ENCODE peak calls at places on chromosome 18, in nine cellular contexts. T is Peyer's patch, S is neural progenitor cell, O is left lung, C is GM23248, Y is ovary, I is GM23338, W is right atrium auricular region, R is mesenchymal stem cell. P is an unnamed sample. For H3K36me3, the result is how much of the 10 kb centered on the place peaks cover.

GRCh38 chr18:37665346-37665745 is 99.7 kb upstream of the CELF4 start:
- DNase-seq in I (no peak), W (no peak), T (no peak), O (no peak), R (no peak), C (no peak), Y (no peak), S (no peak), P (no peak)

GRCh38 chr18:457120-457519 is 43.4 kb downstream of the COLEC12 start:
- DNase-seq in T (no peak), R (peak), C (peak), I (no peak), O (no peak), S (peak), W (peak), Y (peak), P (peak)

GRCh38 chr18:10313016-10313342 is 141.5 kb upstream of the APCDD1 start:
- DNase-seq in S (no peak), C (no peak), O (no peak), Y (no peak), I (no peak), R (no peak), W (no peak), T (no peak), P (no peak)

GRCh38 chr18:6406075-6406909 is 8.4 kb downstream of the L3MBTL4 start:
- DNase-seq in O (no peak), I (peak), C (peak), T (no peak), S (no peak), R (peak), W (no peak), Y (no peak), P (peak)

GRCh38 chr18:74225193-74225840 is 66.4 kb downstream of the CYB5A start:
- DNase-seq in O (no peak), Y (no peak), I (no peak), R (peak), W (no peak), S (no peak), T (peak), C (no peak), P (no peak)

GRCh38 chr18:36511791-36512352 is 214.4 kb downstream of the FHOD3 start:
- DNase-seq in I (no peak), S (no peak), R (no peak), W (no peak), Y (no peak), O (no peak), T (no peak), C (peak), P (no peak)

GRCh38 chr18:10499230-10499629 is 26.6 kb upstream of the NAPG start:
- DNase-seq in W (no peak), I (no peak), C (no peak), O (no peak), R (peak), T (no peak), S (no peak), Y (no peak), P (no peak)

GRCh38 chr18:45012286-45012685 is 331.6 kb downstream of the SETBP1 start:
- DNase-seq in W (no peak), R (no peak), S (no peak), T (no peak), Y (no peak), I (peak), C (peak), O (no peak), P (no peak)

GRCh38 chr18:55173291-55173690 is 214.0 kb upstream of the CCDC68 start:
- DNase-seq in I (no peak), S (no peak), Y (no peak), T (no peak), W (no peak), C (no peak), R (no peak), O (no peak), P (no peak)

GRCh38 chr18:383135-383534 is 115.3 kb upstream of the THOC1 start:
- DNase-seq in O (no peak), S (no peak), T (no peak), I (no peak), Y (no peak), C (peak), W (no peak), R (no peak), P (peak)

GRCh38 chr18:55588001-55588875 is at the start of gene TCF4:
- DNase-seq in T (peak), W (no peak), C (peak), O (peak), Y (peak), R (peak), S (peak), I (peak), P (peak)

GRCh38 chr18:76232813-76233212 is 262.2 kb downstream of the ZNF516 start:
- DNase-seq in W (no peak), R (no peak), C (peak), O (no peak), S (no peak), I (no peak), T (no peak), Y (no peak), P (peak)

GRCh38 chr18:68466714-68467113 is 248.2 kb downstream of the TMX3 start:
- DNase-seq in T (no peak), R (no peak), I (no peak), S (no peak), C (no peak), O (no peak), Y (no peak), W (no peak), P (no peak)

GRCh38 chr18:54737986-54738385 is 90.3 kb upstream of the RAB27B start:
- DNase-seq in C (peak), R (peak), T (no peak), Y (no peak), I (no peak), S (no peak), O (no peak), W (no peak), P (peak)

GRCh38 chr18:57437782-57438668 is 2.9 kb downstream of the ONECUT2 start:
- DNase-seq in I (peak), S (peak), Y (no peak), R (no peak), W (no peak), T (no peak), C (peak), O (peak), P (peak)

GRCh38 chr18:75173758-75174157 is 35.2 kb downstream of the PTGR3 start:
- DNase-seq in I (no peak), W (peak), O (no peak), S (no peak), T (no peak), Y (no peak), C (no peak), R (no peak), P (no peak)

GRCh38 chr18:318791-319291 is 51.0 kb upstream of the THOC1 start:
- DNase-seq in S (no peak), C (peak), Y (no peak), W (no peak), I (no peak), R (no peak), O (no peak), T (no peak), P (peak)

GRCh38 chr18:8800445-8800844 is 95.1 kb downstream of the MTCL1 start:
- DNase-seq in S (peak), O (no peak), W (no peak), R (peak), C (peak), Y (no peak), T (peak), I (peak), P (peak)

GRCh38 chr18:10822457-10822856 is 296.6 kb downstream of the NAPG start:
- DNase-seq in I (peak), W (no peak), O (no peak), C (no peak), T (no peak), Y (no peak), S (peak), R (no peak), P (peak)

GRCh38 chr18:29074147-29074546 is 897.2 kb upstream of the CDH2 start:
- DNase-seq in S (no peak), T (no peak), I (no peak), O (no peak), W (no peak), C (no peak), R (no peak), Y (no peak), P (no peak)

GRCh38 chr18:42765225-42765624 is 350.3 kb downstream of the RIT2 start:
- DNase-seq in I (no peak), O (no peak), W (no peak), Y (no peak), C (no peak), T (no peak), S (no peak), R (no peak), P (peak)

GRCh38 chr18:12236934-12237832 is 17.0 kb upstream of the CIDEA start:
- DNase-seq in O (peak), W (peak), Y (peak), I (peak), S (peak), C (peak), R (peak), T (peak), P (peak)

GRCh38 chr18:8946046-8946838 is 156.3 kb upstream of the NDUFV2 start:
- DNase-seq in W (no peak), O (no peak), C (peak), R (peak), I (no peak), T (no peak), S (no peak), Y (no peak), P (peak)

GRCh38 chr18:75531851-75532241 is 104.3 kb upstream of the SMIM21 start:
- DNase-seq in I (peak), W (no peak), R (no peak), S (no peak), C (no peak), Y (no peak), O (peak), T (no peak), P (no peak)

GRCh38 chr18:46621111-46621766 is 35.8 kb downstream of the LOXHD1 start:
- DNase-seq in S (no peak), W (no peak), I (no peak), R (no peak), Y (no peak), C (no peak), T (no peak), O (no peak), P (no peak)

GRCh38 chr18:32351014-32351413 is 119.7 kb downstream of the GAREM1 start:
- DNase-seq in T (no peak), Y (no peak), S (no peak), I (no peak), R (peak), W (no peak), O (no peak), C (peak), P (peak)

GRCh38 chr18:31206787-31207381 is 44.2 kb upstream of the DSC1 start:
- DNase-seq in Y (no peak), C (no peak), W (peak), T (peak), R (peak), O (peak), I (peak), S (peak), P (peak)

GRCh38 chr18:56565596-56566355 is 72.6 kb downstream of the TXNL1 start:
- DNase-seq in S (no peak), C (peak), I (no peak), W (no peak), R (peak), T (no peak), Y (no peak), O (no peak), P (peak)

GRCh38 chr18:58896734-58897508 is 32.2 kb downstream of the ZNF532 start:
- DNase-seq in T (peak), O (no peak), W (no peak), S (no peak), I (no peak), C (no peak), R (no peak), Y (no peak), P (no peak)

GRCh38 chr18:61394983-61395382 is 61.8 kb downstream of the CDH20 start:
- DNase-seq in O (no peak), C (peak), I (no peak), W (no peak), S (no peak), R (no peak), Y (no peak), T (no peak), P (no peak)

GRCh38 chr18:34871435-34871834 is 161.3 kb downstream of the DTNA start:
- DNase-seq in O (no peak), C (peak), I (no peak), T (no peak), R (peak), Y (no peak), W (no peak), S (no peak), P (no peak)

GRCh38 chr18:54679318-54680149 is 88.5 kb downstream of the DYNAP start:
- DNase-seq in O (no peak), C (peak), R (peak), S (peak), W (no peak), I (peak), T (no peak), Y (no peak), P (peak)

GRCh38 chr18:7566587-7567486 is at the start of gene PTPRM:
- DNase-seq in R (peak), C (peak), T (peak), I (peak), S (peak), W (peak), O (peak), Y (peak), P (peak)

GRCh38 chr18:7568426-7568825 is 1.3 kb downstream of the PTPRM start:
- DNase-seq in W (no peak), Y (peak), C (peak), R (peak), S (peak), I (peak), T (no peak), O (peak), P (peak)

GRCh38 chr18:7567487-7568425 is 640 bp downstream of the PTPRM start:
- DNase-seq in W (peak), T (peak), O (peak), C (peak), Y (peak), R (peak), S (peak), I (peak), P (peak)

GRCh38 chr18:7566244-7566586 is 901 bp upstream of the PTPRM start:
- DNase-seq in C (no peak), O (no peak), W (no peak), T (no peak), R (no peak), Y (no peak), I (no peak), S (no peak), P (peak)

DNA sequence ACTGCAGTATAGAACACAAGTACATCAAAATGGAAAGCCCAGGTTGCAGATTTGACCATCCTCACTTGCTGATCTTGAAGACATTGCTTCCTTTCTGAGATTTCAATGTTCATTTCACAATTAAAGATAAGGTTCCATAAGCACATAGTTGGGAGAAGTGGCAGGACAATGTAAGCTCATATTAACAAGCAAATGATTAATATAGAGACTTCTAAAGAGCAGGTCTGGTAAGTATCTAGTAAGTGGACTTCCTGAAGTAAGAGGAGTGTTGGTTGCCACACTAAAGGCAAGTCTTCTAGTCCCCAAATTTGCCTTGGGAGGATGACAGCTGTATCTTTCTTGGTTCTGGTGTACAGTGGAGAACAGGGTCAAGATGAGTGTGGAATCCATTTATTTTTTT is 1.4 kb upstream of the PTPRM start:
- DNase-seq in O (no peak), T (no peak), R (no peak), C (no peak), S (no peak), I (no peak), W (no peak), Y (no peak), P (no peak)
- H3K4me3 ChIP-seq in O (no peak), T (no peak), R (peak), C (peak), S (no peak), I (no peak), W (no peak), Y (no peak), P (no peak)

GRCh38 chr18:13548944-13549878 is 177.1 kb downstream of the FAM210A start:
- DNase-seq in W (peak), O (no peak), C (no peak), T (no peak), Y (no peak), S (no peak), I (no peak), R (no peak), P (no peak)

GRCh38 chr18:13548106-13548819 is 178.1 kb downstream of the FAM210A start:
- DNase-seq in Y (no peak), T (no peak), C (no peak), S (no peak), R (no peak), O (no peak), W (peak), I (no peak), P (no peak)

GRCh38 chr18:13545514-13545913 is 180.8 kb downstream of the FAM210A start:
- DNase-seq in O (no peak), S (no peak), W (peak), R (no peak), Y (no peak), T (no peak), C (no peak), I (no peak), P (no peak)

GRCh38 chr18:13545955-13546354 is 180.4 kb downstream of the FAM210A start:
- DNase-seq in Y (no peak), R (no peak), O (no peak), S (no peak), W (peak), C (no peak), T (no peak), I (no peak), P (no peak)

DNA sequence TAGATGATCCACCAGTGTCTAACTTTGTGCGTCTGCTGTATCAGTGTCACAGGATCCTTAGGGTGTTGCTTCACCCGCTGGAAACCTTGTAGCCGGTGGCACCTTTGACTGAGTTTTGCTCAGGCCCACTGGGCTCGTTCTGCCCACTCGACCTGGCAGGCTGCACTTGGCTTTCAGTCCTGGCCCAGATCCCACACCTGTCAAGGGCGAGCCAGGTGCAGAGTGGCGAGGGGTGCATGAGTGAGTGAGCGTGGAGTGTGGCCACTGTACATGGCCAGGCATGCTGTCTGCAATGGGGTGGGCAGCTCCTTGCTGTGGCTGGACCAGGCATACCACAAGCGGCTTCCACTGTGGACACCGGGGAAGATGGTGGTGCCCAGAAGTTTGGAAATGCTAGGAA is 179.0 kb downstream of the FAM210A start:
- DNase-seq in I (no peak), R (no peak), O (no peak), W (peak), Y (no peak), T (no peak), C (no peak), S (no peak), P (no peak)
- H3K27ac ChIP-seq in I (no peak), R (no peak), O (no peak), W (no peak), Y (no peak), T (no peak), C (no peak), S (no peak), P (no peak)

GRCh38 chr18:21662591-21662990 is 42.0 kb downstream of the ABHD3 start:
- DNase-seq in R (no peak), C (no peak), Y (no peak), O (no peak), I (no peak), W (no peak), T (no peak), S (no peak), P (no peak)

GRCh38 chr18:21663615-21664014 is 41.0 kb downstream of the ABHD3 start:
- DNase-seq in O (no peak), C (no peak), R (no peak), S (no peak), T (no peak), Y (peak), W (no peak), I (no peak), P (no peak)

GRCh38 chr18:21669736-21670135 is 34.8 kb downstream of the ABHD3 start:
- DNase-seq in S (no peak), I (no peak), O (no peak), W (no peak), C (no peak), R (no peak), Y (no peak), T (peak), P (no peak)

GRCh38 chr18:21660078-21660477 is 44.5 kb downstream of the ABHD3 start:
- DNase-seq in R (no peak), O (no peak), Y (no peak), S (no peak), I (no peak), C (no peak), W (no peak), T (no peak), P (no peak)

DNA sequence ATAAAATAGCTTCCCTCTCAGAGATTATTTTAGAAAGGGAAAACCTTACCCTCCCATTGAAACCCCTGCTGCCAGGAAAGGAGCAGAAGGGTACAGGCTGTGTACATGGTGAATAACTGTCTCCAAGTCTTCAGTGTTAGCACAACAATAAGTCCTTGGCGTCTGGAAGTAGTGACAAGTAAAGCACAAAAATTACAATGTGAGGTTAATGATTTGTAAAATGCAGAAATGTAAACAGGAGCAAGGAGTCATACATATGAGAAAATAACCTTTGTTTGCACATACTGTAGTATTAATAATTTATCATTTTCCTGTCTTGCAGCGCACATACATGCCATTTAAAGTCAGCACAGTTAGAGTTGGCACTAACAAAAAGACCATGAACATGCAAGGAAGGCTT is 40.5 kb downstream of the ABHD3 start:
- DNase-seq in O (no peak), W (no peak), C (no peak), R (no peak), S (no peak), I (no peak), Y (no peak), T (no peak), P (no peak)
- H3K36me3 ChIP-seq in O (under half), W (under half), C (under half), R (under half), S (under half), I (under half), Y (under half), T (under half), P (under half)

GRCh38 chr18:49072524-49072934 is 121.8 kb upstream of the SMAD7 start:
- DNase-seq in O (no peak), W (no peak), I (no peak), T (no peak), R (no peak), Y (no peak), C (peak), S (no peak), P (peak)
- H3K4me3 ChIP-seq in O (no peak), W (no peak), I (no peak), T (no peak), R (peak), Y (no peak), C (peak), S (no peak), P (no peak)

GRCh38 chr18:63284173-63284765 is 35.3 kb downstream of the BCL2 start:
- DNase-seq in C (no peak), I (no peak), R (no peak), W (no peak), Y (no peak), S (no peak), T (no peak), O (no peak), P (no peak)

GRCh38 chr18:63285332-63285731 is 34.2 kb downstream of the BCL2 start:
- DNase-seq in T (peak), C (no peak), R (no peak), W (no peak), S (no peak), O (no peak), I (no peak), Y (no peak), P (no peak)

GRCh38 chr18:63283305-63283704 is 36.3 kb downstream of the BCL2 start:
- DNase-seq in C (no peak), W (no peak), O (no peak), Y (no peak), S (no peak), I (no peak), T (no peak), R (no peak), P (no peak)

GRCh38 chr18:63284861-63285260 is 34.7 kb downstream of the BCL2 start:
- DNase-seq in C (no peak), R (no peak), I (no peak), Y (no peak), T (no peak), W (no peak), O (no peak), S (no peak), P (no peak)

DNA sequence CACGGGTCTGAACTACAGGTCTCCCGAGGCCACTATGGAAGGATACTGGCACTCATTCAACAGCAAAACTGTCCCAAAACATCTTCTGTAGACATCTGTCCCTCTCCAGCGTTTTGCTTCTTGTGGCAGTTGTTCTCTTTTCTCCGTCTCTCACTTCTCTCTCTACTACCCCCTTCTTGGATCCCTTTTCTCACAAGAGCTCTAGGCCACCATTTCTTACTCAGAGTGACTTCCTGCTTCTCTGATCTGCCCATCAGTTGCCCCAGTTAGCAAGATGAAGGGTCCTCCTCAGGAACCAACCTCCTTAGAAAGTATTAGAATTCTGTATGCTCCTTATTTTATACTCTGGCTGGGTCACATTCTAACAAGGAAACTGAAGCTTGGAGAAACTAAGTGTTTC is 32.6 kb downstream of the BCL2 start:
- DNase-seq in O (no peak), I (no peak), C (no peak), R (no peak), Y (no peak), S (no peak), T (no peak), W (no peak), P (no peak)
- H3K27ac ChIP-seq in O (no peak), I (no peak), C (no peak), R (no peak), Y (peak), S (no peak), T (peak), W (no peak), P (no peak)